ENCODE peak calls at places on chromosomes 1 and 21, in eight cellular contexts. R is neural crest cell; C is substantia nigra; K is amygdala; W is germinal center; G is GM20000; E is fibroblast of gingiva; H is activated CD4-positive, alpha-beta T cell treated with anti-CD3 and anti-CD28 coated beads, Interleukin-2, amount 50 U/mL, for 24 hours. J is an unnamed sample.

GRCh38 chr1:155082301-155082940 is 3.8 kb downstream of the EFNA3 start:
- DNase-seq in R (no peak), K (no peak), C (no peak), G (no peak), W (no peak), E (no peak), H (no peak), J (no peak)

GRCh38 chr1:79042117-79042516 is 35.6 kb upstream of the ADGRL4 start:
- DNase-seq in H (no peak), E (peak; percentile 9), C (no peak), G (peak; percentile 11), W (no peak), R (no peak), K (no peak), J (no peak)

GRCh38 chr1:40931601-40932000 is 47.9 kb upstream of the CTPS1 start:
- DNase-seq in W (no peak), R (no peak), H (no peak), G (no peak), C (no peak), K (no peak), E (no peak), J (no peak)

GRCh38 chr21:44994581-44995171 is 54.8 kb downstream of the SLX9 start:
- DNase-seq in C (no peak), K (no peak), G (no peak), W (no peak), E (peak; percentile 59), H (no peak), R (no peak), J (no peak)

GRCh38 chr1:178362784-178363183 is 134.0 kb downstream of the CLEC20A start:
- DNase-seq in H (no peak), C (no peak), E (peak; percentile 78), W (no peak), R (no peak), K (no peak), G (no peak), J (no peak)

GRCh38 chr1:215128514-215128913 is 46.0 kb downstream of the KCNK2 start:
- DNase-seq in E (no peak), C (no peak), H (no peak), K (no peak), W (no peak), G (no peak), R (no peak), J (no peak)

GRCh38 chr1:168135982-168136708 is 585 bp downstream of the GPR161 start:
- DNase-seq in K (no peak), E (peak; percentile 33), C (no peak), W (no peak), H (no peak), G (peak; percentile 50), R (peak; percentile 36), J (no peak)

GRCh38 chr21:42234464-42235241 is 15.7 kb downstream of the ABCG1 start:
- DNase-seq in C (peak; percentile 63), W (peak; percentile 87), H (peak; percentile 35), R (peak; percentile 62), G (peak; percentile 86), K (peak; percentile 72), E (no peak), J (peak; percentile 83)

GRCh38 chr1:110187139-110187890 is 22.8 kb upstream of the KCNC4 start:
- DNase-seq in G (no peak), C (no peak), W (no peak), K (no peak), R (no peak), E (peak; percentile 76), H (no peak), J (no peak)

GRCh38 chr1:84352298-84353106 is 45.8 kb upstream of the DNASE2B start:
- DNase-seq in R (no peak), W (no peak), H (no peak), C (no peak), E (no peak), K (no peak), G (no peak), J (no peak)

GRCh38 chr1:192951961-192952460 is 107.1 kb downstream of the UCHL5 start:
- DNase-seq in H (no peak), G (peak; percentile 10), W (peak; percentile 25), K (no peak), C (no peak), E (peak; percentile 75), R (no peak), J (no peak)

GRCh38 chr1:63317007-63317813 is 5.2 kb upstream of the FOXD3 start:
- DNase-seq in C (no peak), R (peak; percentile 67), H (no peak), G (peak; percentile 91), W (peak; percentile 71), K (no peak), E (peak; percentile 39), J (peak; percentile 24)

GRCh38 chr21:35005077-35005476 is 44.0 kb downstream of the RUNX1 start:
- DNase-seq in H (no peak), R (no peak), G (no peak), K (no peak), C (no peak), W (no peak), E (no peak), J (no peak)

GRCh38 chr1:54310439-54311328 is 95.5 kb downstream of the SSBP3 start:
- DNase-seq in K (peak; percentile 34), C (peak; percentile 32), R (peak; percentile 60), W (no peak), H (no peak), E (no peak), G (peak; percentile 48), J (no peak)

GRCh38 chr1:201560328-201561194 is 21.6 kb downstream of the NAV1 start:
- DNase-seq in H (no peak), G (no peak), W (no peak), C (no peak), R (no peak), K (no peak), E (peak; percentile 67), J (no peak)

GRCh38 chr1:3999941-4000735 is 100.1 kb upstream of the C1orf174 start:
- DNase-seq in W (no peak), K (no peak), R (no peak), G (no peak), H (no peak), E (no peak), C (no peak), J (no peak)